ENCODE peak calls at places on chromosomes 7 and 10, in four cellular contexts. F is SK-N-SH, R is IMR-90, J is K562. T is an unnamed sample.

GRCh38 chr7:130420943-130421578 is 19.8 kb downstream of the CEP41 start:
- DNase-seq in F (no peak), R (peak), J (no peak), T (no peak)

GRCh38 chr10:120184547-120185337 is 272.3 kb upstream of the PLPP4 start:
- DNase-seq in F (no peak), R (no peak), J (no peak), T (no peak)

GRCh38 chr10:11483189-11484148 is 128.0 kb downstream of the USP6NL start:
- DNase-seq in F (no peak), R (no peak), J (no peak), T (no peak)

GRCh38 chr10:62779487-62780248 is 24.9 kb upstream of the ADO start:
- DNase-seq in F (no peak), R (peak), J (no peak), T (peak)

GRCh38 chr7:27156508-27156898 is at the start of gene HOXA7:
- DNase-seq in F (peak), R (peak), J (no peak), T (no peak)

GRCh38 chr7:68770649-68771048 is 827.6 kb upstream of the AUTS2 start:
- DNase-seq in F (peak), R (no peak), J (peak), T (no peak)

GRCh38 chr7:74430961-74431466 is 22.7 kb upstream of the GTF2IRD1 start:
- DNase-seq in F (no peak), R (no peak), J (no peak), T (no peak)

GRCh38 chr10:43199684-43200537 is 61.7 kb downstream of the CSGALNACT2 start:
- DNase-seq in F (peak), R (no peak), J (no peak), T (no peak)

GRCh38 chr7:55970561-55970960 is 6.2 kb downstream of the NIPSNAP2 start:
- DNase-seq in F (no peak), R (no peak), J (no peak), T (no peak)

GRCh38 chr7:148964510-148965267 is 63.6 kb downstream of the PDIA4 start:
- DNase-seq in F (no peak), R (no peak), J (peak), T (no peak)

GRCh38 chr7:21653623-21654022 is 110.8 kb downstream of the DNAH11 start:
- DNase-seq in F (no peak), R (no peak), J (no peak), T (no peak)

GRCh38 chr10:89403043-89403442 is 10.6 kb downstream of the IFIT1 start:
- DNase-seq in F (no peak), R (no peak), J (no peak), T (no peak)

GRCh38 chr10:80197972-80198591 is 7.3 kb downstream of the ANXA11 start:
- DNase-seq in F (no peak), R (no peak), J (no peak), T (no peak)

GRCh38 chr10:33211123-33211878 is 123.2 kb downstream of the NRP1 start:
- DNase-seq in F (peak), R (peak), J (no peak), T (no peak)

GRCh38 chr10:42551582-42552187 is 86.7 kb downstream of the ZNF33B start:
- DNase-seq in F (no peak), R (no peak), J (peak), T (no peak)

GRCh38 chr10:77866598-77866997 is 60.0 kb downstream of the DLG5 start:
- DNase-seq in F (no peak), R (no peak), J (no peak), T (no peak)

GRCh38 chr10:127376071-127376470 is 173.0 kb upstream of the NPS start:
- DNase-seq in F (no peak), R (no peak), J (no peak), T (no peak)

GRCh38 chr7:155897758-155898386 is 85.6 kb upstream of the SHH start:
- DNase-seq in F (no peak), R (no peak), J (no peak), T (no peak)

GRCh38 chr7:52352019-52352418 is 683.4 kb upstream of the POM121L12 start:
- DNase-seq in F (peak), R (no peak), J (no peak), T (no peak)

GRCh38 chr10:119217401-119217800 is 10.0 kb downstream of the GRK5 start:
- DNase-seq in F (no peak), R (no peak), J (no peak), T (no peak)

GRCh38 chr10:119177708-119178370 is 773 bp downstream of the PRDX3 start:
- DNase-seq in F (no peak), R (no peak), J (peak), T (no peak)

GRCh38 chr7:27154901-27155815 is 1.3 kb downstream of the HOXA7 start:
- DNase-seq in F (no peak), R (no peak), J (no peak), T (no peak)

GRCh38 chr7:100891555-100891954 is 2.0 kb upstream of the UFSP1 start:
- DNase-seq in F (no peak), R (peak), J (no peak), T (no peak)

GRCh38 chr10:11113156-11113555 is 95.5 kb downstream of the CELF2 start:
- DNase-seq in F (no peak), R (no peak), J (no peak), T (peak)

GRCh38 chr7:44415047-44415446 is 75.4 kb downstream of the NUDCD3 start:
- DNase-seq in F (no peak), R (peak), J (no peak), T (no peak)

GRCh38 chr10:124089859-124090258 is 3.5 kb downstream of the CHST15 start:
- DNase-seq in F (no peak), R (no peak), J (no peak), T (no peak)

GRCh38 chr7:96067321-96067720 is 254.6 kb downstream of the SLC25A13 start:
- DNase-seq in F (no peak), R (no peak), J (no peak), T (no peak)

GRCh38 chr10:67609996-67610793 is 85.8 kb downstream of the CTNNA3 start:
- DNase-seq in F (no peak), R (peak), J (no peak), T (no peak)

GRCh38 chr10:124043310-124044142 is 49.9 kb downstream of the CHST15 start:
- DNase-seq in F (no peak), R (no peak), J (no peak), T (peak)

GRCh38 chr10:3933733-3934132 is 148.7 kb upstream of the KLF6 start:
- DNase-seq in F (no peak), R (no peak), J (no peak), T (no peak)

GRCh38 chr7:131741446-131741845 is 185.0 kb upstream of the PODXL start:
- DNase-seq in F (no peak), R (no peak), J (no peak), T (no peak)

GRCh38 chr10:35448687-35449662 is 112.7 kb downstream of the CCNY start:
- DNase-seq in F (no peak), R (no peak), J (peak), T (no peak)

GRCh38 chr7:41970946-41971345 is 266.1 kb downstream of the GLI3 start:
- DNase-seq in F (no peak), R (peak), J (no peak), T (no peak)

GRCh38 chr7:138924551-138925225 is 56.5 kb downstream of the KIAA1549 start:
- DNase-seq in F (peak), R (no peak), J (no peak), T (no peak)
- TF ChIP-seq RCOR1 in F (no peak), R (no peak), J (no peak), T (no peak)

GRCh38 chr10:46226900-46227558 is 59.8 kb upstream of the ANTXRL start:
- DNase-seq in F (no peak), R (no peak), J (no peak), T (no peak)

GRCh38 chr10:46227571-46228075 is 59.2 kb upstream of the ANTXRL start:
- DNase-seq in F (no peak), R (no peak), J (no peak), T (no peak)

GRCh38 chr10:46225597-46225996 is 61.2 kb upstream of the ANTXRL start:
- DNase-seq in F (no peak), R (no peak), J (no peak), T (no peak)

GRCh38 chr10:46224414-46224682 is 62.4 kb upstream of the ANTXRL start:
- DNase-seq in F (no peak), R (no peak), J (no peak), T (no peak)

GRCh38 chr10:46226232-46226631 is 60.6 kb upstream of the ANTXRL start:
- DNase-seq in F (no peak), R (no peak), J (no peak), T (no peak)
- TF ChIP-seq RCOR1 in F (no peak), R (no peak), J (no peak), T (no peak)

GRCh38 chr7:86932038-86932512 is 127.4 kb downstream of the ELAPOR2 start:
- DNase-seq in F (no peak), R (peak), J (no peak), T (no peak)

GRCh38 chr7:86930554-86931307 is 128.7 kb downstream of the ELAPOR2 start:
- DNase-seq in F (no peak), R (no peak), J (no peak), T (no peak)

GRCh38 chr7:86929293-86930109 is 130.0 kb downstream of the ELAPOR2 start:
- DNase-seq in F (no peak), R (no peak), J (peak), T (no peak)

GRCh38 chr7:86933295-86933845 is 126.1 kb downstream of the ELAPOR2 start:
- DNase-seq in F (no peak), R (no peak), J (peak), T (no peak)

DNA sequence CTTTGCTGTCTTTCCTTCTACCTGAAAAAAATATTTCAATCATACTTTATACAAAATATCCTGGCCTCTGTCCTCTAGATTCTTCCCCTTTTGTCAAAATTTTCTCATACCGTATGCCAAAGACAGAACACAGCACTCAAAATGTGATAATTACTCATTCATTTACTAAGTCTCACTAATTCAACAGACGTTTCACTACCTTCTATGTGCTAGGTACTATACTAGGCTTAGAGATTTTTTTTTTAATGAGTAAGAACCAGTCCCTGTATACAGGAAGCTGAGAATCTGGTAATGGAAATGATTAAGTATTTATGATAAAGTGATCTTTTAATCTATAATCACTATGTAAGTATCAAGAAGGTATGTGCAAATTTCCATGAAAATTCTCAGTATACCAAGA is 128.0 kb downstream of the ELAPOR2 start:
- DNase-seq in F (no peak), R (no peak), J (no peak), T (no peak)
- TF ChIP-seq RCOR1 in F (no peak), R (no peak), J (no peak), T (no peak)

DNA sequence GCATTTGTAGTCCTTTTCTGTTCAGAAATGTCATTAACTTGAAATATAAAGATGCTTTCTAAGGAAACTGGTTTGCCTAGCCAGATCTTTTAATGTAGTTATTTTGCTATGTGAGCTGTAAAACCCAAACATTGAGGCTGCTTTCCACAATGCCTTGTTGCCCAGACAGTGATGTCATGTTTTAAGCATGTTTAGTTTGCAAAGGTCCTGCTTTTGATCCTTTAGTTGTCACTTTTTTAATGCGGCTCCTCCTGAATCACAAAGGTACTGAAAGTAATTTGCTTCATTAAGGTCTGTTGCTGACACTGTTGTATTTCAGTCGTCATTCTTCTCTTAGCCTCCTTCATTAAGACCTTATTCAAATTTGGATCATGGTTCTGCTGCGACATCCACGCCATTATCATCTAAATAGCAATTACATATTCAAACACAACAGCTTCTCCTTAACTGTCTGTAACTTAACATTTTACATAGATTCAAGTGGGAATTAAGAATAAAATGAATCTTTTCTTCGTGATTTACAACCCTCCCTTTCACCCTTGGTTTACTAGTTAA is 10.6 kb downstream of the RPA3 start:
- DNase-seq in F (no peak), R (peak), J (no peak), T (no peak)
- TF ChIP-seq RCOR1 in F (no peak), R (no peak), J (no peak), T (no peak)